ENCODE peak calls at places on chromosomes 2 and 18, in five cellular contexts. Y is GM13977; X is EL; K is stimulated activated CD8-positive, alpha-beta memory T cell treated with anti-CD3 and anti-CD28 coated beads, Interleukin-7, amount 100 ng/mL, for 24 hours; E is C1 segment of cervical spinal cord. Z is an unnamed sample.
A peak's percentile ranks its signal among the peaks of the same experiment; 100 is the strongest.

GRCh38 chr2:47360937-47361336 is 42.0 kb upstream of the MSH2 start:
- DNase-seq in E (no peak), X (peak; percentile 84), K (no peak), Y (no peak), Z (no peak)

GRCh38 chr2:233997726-233998125 is 52.8 kb upstream of the SPP2 start:
- DNase-seq in E (no peak), K (no peak), X (no peak), Y (no peak), Z (no peak)

GRCh38 chr2:9770308-9771100 is 72.8 kb upstream of the TAF1B start:
- DNase-seq in Y (peak; percentile 78), K (no peak), X (peak; percentile 73), E (peak; percentile 59), Z (no peak)

GRCh38 chr2:128315829-128316776 is 2.6 kb downstream of the HS6ST1 start:
- DNase-seq in Y (no peak), K (no peak), X (no peak), E (no peak), Z (no peak)

GRCh38 chr2:100742884-100743283 is 77.1 kb upstream of the NPAS2 start:
- DNase-seq in X (peak; percentile 94), Y (no peak), E (no peak), K (no peak), Z (no peak)

GRCh38 chr2:59677095-59677609 is 876.3 kb downstream of the BCL11A start:
- DNase-seq in E (no peak), Y (no peak), X (no peak), K (no peak), Z (no peak)

GRCh38 chr2:23249348-23249747 is 135.6 kb upstream of the KLHL29 start:
- DNase-seq in K (no peak), X (no peak), E (peak; percentile 50), Y (no peak), Z (no peak)

GRCh38 chr2:188598551-188598950 is 306.9 kb downstream of the GULP1 start:
- DNase-seq in Y (no peak), X (no peak), E (no peak), K (no peak), Z (no peak)

GRCh38 chr2:47065771-47066380 is 89.2 kb downstream of the STPG4 start:
- DNase-seq in E (no peak), K (no peak), Y (no peak), X (peak; percentile 99), Z (no peak)

GRCh38 chr18:2979871-2980606 is 32.9 kb downstream of the LPIN2 start:
- DNase-seq in K (no peak), X (no peak), Y (no peak), E (no peak), Z (no peak)

GRCh38 chr2:96952016-96952750 is 34.2 kb downstream of the FAM178B start:
- DNase-seq in Y (no peak), X (no peak), K (no peak), E (no peak), Z (no peak)

GRCh38 chr2:109129356-109129920 is 433 bp downstream of the SH3RF3 start:
- DNase-seq in X (peak; percentile 42), Y (no peak), K (no peak), E (no peak), Z (no peak)

GRCh38 chr2:160790738-160791137 is 297.1 kb upstream of the RBMS1 start:
- DNase-seq in X (no peak), K (no peak), Y (no peak), E (no peak), Z (no peak)

GRCh38 chr2:241115361-241115760 is 13.3 kb upstream of the MTERF4 start:
- DNase-seq in Y (no peak), X (no peak), E (no peak), K (no peak), Z (no peak)

GRCh38 chr2:136327162-136327852 is 209.4 kb upstream of the CXCR4 start:
- DNase-seq in X (peak; percentile 30), E (no peak), Y (peak; percentile 56), K (peak; percentile 43), Z (no peak)

GRCh38 chr18:54251606-54252400 is 17.5 kb upstream of the POLI start:
- DNase-seq in E (no peak), Y (no peak), X (no peak), K (no peak), Z (no peak)

GRCh38 chr2:164722604-164723338 is 101.5 kb upstream of the GRB14 start:
- DNase-seq in K (no peak), X (no peak), Y (no peak), E (no peak), Z (no peak)

GRCh38 chr2:98846041-98846440 is 90.0 kb downstream of the CRACDL start:
- DNase-seq in K (no peak), Y (no peak), E (no peak), X (peak; percentile 30), Z (no peak)

GRCh38 chr18:48300463-48300961 is 108.7 kb downstream of the ZBTB7C start:
- DNase-seq in X (peak; percentile 13), Y (no peak), E (no peak), K (no peak), Z (no peak)

GRCh38 chr2:195639238-195639858 is 17.7 kb upstream of the SLC39A10 start:
- DNase-seq in X (no peak), Y (no peak), E (no peak), K (no peak), Z (no peak)

GRCh38 chr18:30971338-30971956 is 71.1 kb downstream of the DSC3 start:
- DNase-seq in Y (peak; percentile 21), E (no peak), K (no peak), X (peak; percentile 13), Z (peak; percentile 29)

GRCh38 chr2:184875911-184876310 is 277.6 kb downstream of the ZNF804A start:
- DNase-seq in K (no peak), Y (no peak), X (no peak), E (no peak), Z (no peak)

GRCh38 chr18:48790226-48790863 is 160.4 kb downstream of the SMAD7 start:
- DNase-seq in K (no peak), Y (no peak), X (no peak), E (no peak), Z (no peak)

GRCh38 chr2:151306621-151307020 is 17.2 kb upstream of the NMI start:
- DNase-seq in K (no peak), Y (no peak), E (no peak), X (peak; percentile 83), Z (no peak)

GRCh38 chr2:33038799-33039198 is 92.0 kb downstream of the LTBP1 start:
- DNase-seq in K (no peak), E (no peak), X (no peak), Y (no peak), Z (no peak)

GRCh38 chr2:125095826-125096225 is 1070.7 kb downstream of the CNTNAP5 start:
- DNase-seq in E (no peak), X (no peak), Y (no peak), K (no peak), Z (no peak)

GRCh38 chr2:10042301-10043161 is 819 bp upstream of the KLF11 start:
- DNase-seq in E (peak; percentile 46), Y (peak; percentile 56), K (no peak), X (peak; percentile 74), Z (no peak)

GRCh38 chr2:195343942-195344530 is 313.0 kb upstream of the SLC39A10 start:
- DNase-seq in E (no peak), Y (no peak), X (peak; percentile 25), K (no peak), Z (no peak)

GRCh38 chr2:226515344-226516055 is 284.1 kb downstream of the IRS1 start:
- DNase-seq in Y (no peak), K (no peak), E (no peak), X (peak; percentile 15), Z (no peak)

GRCh38 chr2:231185050-231185725 is 13.2 kb upstream of the ARMC9 start:
- DNase-seq in X (no peak), E (no peak), Y (no peak), K (no peak), Z (no peak)

GRCh38 chr2:241801611-241802420 is 7.2 kb upstream of the NEU4 start:
- DNase-seq in E (no peak), K (no peak), X (no peak), Y (peak; percentile 26), Z (no peak)

GRCh38 chr18:49899647-49900330 is 86.5 kb upstream of the ACAA2 start:
- DNase-seq in X (no peak), K (no peak), Y (no peak), E (no peak), Z (no peak)

GRCh38 chr2:167963899-167964649 is 283.3 kb downstream of the STK39 start:
- DNase-seq in K (no peak), Y (no peak), X (no peak), E (no peak), Z (no peak)

GRCh38 chr2:100446696-100447095 is 23.6 kb upstream of the NMS start:
- DNase-seq in E (no peak), Y (no peak), X (no peak), K (no peak), Z (no peak)

GRCh38 chr2:201532686-201533304 is 81.3 kb downstream of the STRADB start:
- DNase-seq in X (peak; percentile 97), Y (peak; percentile 28), E (no peak), K (no peak), Z (no peak)

GRCh38 chr2:239588451-239589269 is 187.8 kb upstream of the HDAC4 start:
- DNase-seq in Y (no peak), K (no peak), X (no peak), E (no peak), Z (no peak)

GRCh38 chr18:37405772-37406171 is 159.8 kb downstream of the CELF4 start:
- DNase-seq in X (no peak), E (no peak), K (no peak), Y (no peak), Z (no peak)

GRCh38 chr2:36394804-36395203 is 39.2 kb downstream of the CRIM1 start:
- DNase-seq in E (no peak), X (no peak), K (no peak), Y (no peak), Z (no peak)

GRCh38 chr18:3525870-3526420 is 76.0 kb downstream of the TGIF1 start:
- DNase-seq in Y (peak; percentile 54), E (peak; percentile 82), K (no peak), X (no peak), Z (no peak)

GRCh38 chr2:177296047-177296446 is 31.5 kb upstream of the NFE2L2 start:
- DNase-seq in Y (peak; percentile 50), E (no peak), X (peak; percentile 26), K (no peak), Z (no peak)

Z was measured in NCI-H1048.